ENCODE peak calls at places on chromosomes 13 and 19, in ten cellular contexts. V is mucosa of descending colon, Q is neural crest cell, A is breast epithelium, C is endothelial cell, Y is esophagus squamous epithelium, T is AG04450, Z is H9, D is stomach, M is Panc1. B is an unnamed sample.

GRCh38 chr13:94849254-94849653 is 136.9 kb upstream of the SOX21 start:
- DNase-seq in Q (no peak), C (no peak), M (no peak), A (no peak), Z (no peak), D (no peak), V (no peak), T (no peak), Y (no peak), B (no peak)

GRCh38 chr19:38684078-38684861 is 36.8 kb downstream of the ACTN4 start:
- DNase-seq in Q (no peak), V (peak), D (peak), Y (no peak), A (peak), C (no peak), M (peak), T (no peak), Z (peak), B (peak)

GRCh38 chr19:41934849-41935374 is 6.7 kb upstream of the ERFL start:
- DNase-seq in Z (peak), M (peak), Y (no peak), D (peak), C (peak), V (peak), Q (peak), A (peak), T (peak), B (peak)

GRCh38 chr13:20526664-20527063 is 1.0 kb upstream of the CRYL1 start:
- DNase-seq in T (no peak), C (no peak), M (no peak), V (no peak), Y (no peak), A (no peak), Z (no peak), D (no peak), Q (no peak), B (no peak)

GRCh38 chr19:1082928-1083816 is 12.0 kb downstream of the POLR2E start:
- DNase-seq in D (no peak), A (no peak), T (no peak), Z (no peak), M (no peak), C (no peak), Y (no peak), V (peak), Q (no peak), B (no peak)

GRCh38 chr13:27619711-27620376 is 485 bp downstream of the LNX2 start:
- DNase-seq in V (no peak), T (no peak), Y (no peak), Q (peak), Z (no peak), A (peak), M (no peak), D (no peak), C (peak), B (peak)

GRCh38 chr19:10625003-10625761 is at the start of gene SLC44A2:
- DNase-seq in V (peak), M (no peak), Y (no peak), A (peak), D (peak), C (peak), Z (peak), T (no peak), Q (peak), B (peak)

GRCh38 chr13:69264362-69265334 is 843.0 kb upstream of the ATXN8OS start:
- DNase-seq in Q (no peak), A (peak), Z (no peak), M (no peak), V (no peak), T (no peak), Y (no peak), D (no peak), C (no peak), B (no peak)

GRCh38 chr13:39605677-39606320 is 2.8 kb upstream of the LHFPL6 start:
- DNase-seq in Q (no peak), A (no peak), C (no peak), D (no peak), V (no peak), Z (no peak), T (no peak), Y (no peak), M (no peak), B (no peak)

GRCh38 chr13:45215392-45216077 is 14.7 kb upstream of the KCTD4 start:
- DNase-seq in Y (no peak), T (no peak), A (no peak), M (no peak), D (no peak), Z (no peak), C (no peak), Q (no peak), V (no peak), B (no peak)

GRCh38 chr13:112061367-112062046 is 5.4 kb upstream of the SOX1 start:
- DNase-seq in A (no peak), Q (no peak), C (no peak), D (no peak), M (no peak), V (no peak), T (no peak), Z (peak), Y (no peak), B (no peak)

GRCh38 chr19:47475460-47475859 is 3.8 kb upstream of the SLC8A2 start:
- DNase-seq in C (no peak), Q (no peak), A (no peak), T (no peak), Y (no peak), M (no peak), D (no peak), V (no peak), Z (no peak), B (no peak)

GRCh38 chr13:102020611-102021216 is 381.1 kb downstream of the FGF14 start:
- DNase-seq in T (no peak), Q (no peak), M (no peak), Y (no peak), V (no peak), D (no peak), A (no peak), Z (no peak), C (no peak), B (peak)

GRCh38 chr19:30316560-30317106 is 55.6 kb upstream of the ZNF536 start:
- DNase-seq in D (peak), Y (no peak), T (no peak), V (no peak), M (no peak), Q (no peak), A (no peak), C (no peak), Z (no peak), B (no peak)

GRCh38 chr19:30314805-30315155 is 57.4 kb upstream of the ZNF536 start:
- DNase-seq in Q (no peak), V (no peak), T (no peak), D (no peak), Y (no peak), C (no peak), Z (no peak), A (no peak), M (no peak), B (no peak)

GRCh38 chr19:30315159-30315558 is 57.0 kb upstream of the ZNF536 start:
- DNase-seq in Y (no peak), Q (no peak), A (no peak), C (no peak), D (no peak), T (no peak), M (no peak), V (no peak), Z (no peak), B (no peak)

GRCh38 chr19:30317403-30317802 is 54.8 kb upstream of the ZNF536 start:
- DNase-seq in M (no peak), T (no peak), C (no peak), D (peak), Z (peak), V (no peak), Q (no peak), A (no peak), Y (no peak), B (no peak)

DNA sequence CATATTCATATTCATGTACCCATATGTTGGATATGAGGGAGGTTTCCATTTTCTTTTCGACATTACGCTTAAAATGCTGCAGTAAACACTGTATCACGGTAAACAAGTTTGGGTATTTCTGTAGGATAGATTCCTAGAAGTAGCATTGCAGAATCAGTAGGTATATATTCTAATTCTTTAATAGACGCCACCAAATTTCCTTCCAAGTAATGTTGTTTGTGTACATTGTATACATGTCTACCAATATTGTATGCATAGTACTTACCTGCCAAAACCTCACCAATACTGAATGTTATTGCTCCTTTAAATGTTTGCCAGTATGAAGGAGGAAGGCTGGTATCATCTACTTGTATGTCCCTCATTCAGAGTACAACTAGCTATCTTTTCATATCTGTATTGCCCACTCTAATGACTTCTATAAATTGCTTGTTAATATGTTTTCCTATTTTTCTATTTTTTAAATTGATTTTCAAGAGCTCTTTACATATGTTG is 56.1 kb upstream of the ZNF536 start:
- DNase-seq in Q (no peak), C (no peak), T (no peak), A (no peak), Z (no peak), M (no peak), Y (no peak), D (no peak), V (no peak), B (no peak)
- TF ChIP-seq CTCF in Q (no peak), C (no peak), T (no peak), A (no peak), Z (no peak), M (no peak), Y (no peak), D (no peak), V (no peak), B (no peak)

DNA sequence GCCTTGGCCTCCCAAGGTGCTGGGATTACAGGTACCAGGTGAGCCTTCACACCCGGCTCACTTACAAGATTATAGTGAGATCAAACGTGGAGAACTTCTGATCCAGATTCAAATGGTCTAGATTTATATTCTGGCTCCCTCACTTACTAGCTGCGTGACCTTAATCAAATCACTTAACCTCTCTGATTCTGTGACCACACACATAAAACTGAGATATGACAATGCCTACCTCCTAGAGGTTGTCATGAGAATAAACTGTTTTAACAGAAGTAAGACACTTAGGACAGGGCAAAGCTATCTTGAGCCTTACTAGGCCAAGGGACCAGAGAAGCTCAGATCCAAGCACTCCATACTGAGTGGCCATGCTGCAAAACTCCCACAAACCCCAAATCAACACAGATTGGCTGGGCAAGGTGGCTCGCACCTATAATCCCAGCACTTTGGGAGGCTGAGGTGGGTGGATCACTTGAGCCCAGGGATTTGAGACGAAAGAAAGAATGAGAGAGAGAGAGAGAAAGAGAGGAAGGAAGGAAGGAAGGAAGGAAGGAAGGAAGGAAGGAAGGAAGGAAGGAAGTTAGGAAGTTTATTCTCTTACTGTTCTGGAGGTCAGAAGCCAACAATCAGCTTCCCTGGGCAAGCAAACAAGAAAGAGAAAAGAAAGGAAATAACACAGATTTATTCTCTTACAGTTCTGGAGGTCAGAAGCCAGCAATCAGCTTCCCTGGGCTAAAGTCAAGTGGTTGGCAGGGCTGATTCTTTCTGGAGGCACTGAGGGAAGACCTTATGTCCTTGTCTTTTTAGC is 46.1 kb upstream of the MAP3K10 start:
- DNase-seq in Y (no peak), A (no peak), V (no peak), D (no peak), T (no peak), Q (no peak), C (no peak), M (peak), Z (no peak), B (no peak)
- TF ChIP-seq CTCF in Y (no peak), A (no peak), V (no peak), D (no peak), T (no peak), Q (no peak), C (no peak), M (no peak), Z (no peak), B (no peak)

GRCh38 chr19:14033946-14034345 is 2.4 kb downstream of the IL27RA start:
- DNase-seq in Y (no peak), Q (no peak), Z (no peak), M (no peak), T (no peak), A (no peak), V (no peak), C (no peak), D (no peak), B (no peak)

GRCh38 chr19:14028901-14029300 is 953 bp downstream of the RLN3 start:
- DNase-seq in Q (no peak), Y (no peak), T (no peak), A (no peak), C (no peak), D (no peak), V (no peak), Z (no peak), M (no peak), B (no peak)

GRCh38 chr19:14035706-14036105 is 4.1 kb downstream of the IL27RA start:
- DNase-seq in T (no peak), M (no peak), Z (no peak), A (no peak), Q (no peak), V (no peak), D (no peak), Y (no peak), C (no peak), B (no peak)

GRCh38 chr19:14030997-14031718 is 404 bp upstream of the IL27RA start:
- DNase-seq in T (no peak), Y (no peak), V (no peak), Q (no peak), A (no peak), C (no peak), M (no peak), Z (no peak), D (no peak), B (no peak)

GRCh38 chr19:14031719-14032480 is at the start of gene IL27RA:
- DNase-seq in A (peak), T (no peak), C (peak), D (peak), V (peak), Y (no peak), Q (peak), M (no peak), Z (peak), B (peak)
- TF ChIP-seq CTCF in A (no peak), T (peak), C (peak), D (peak), V (peak), Y (peak), Q (peak), M (peak), Z (peak), B (peak)

GRCh38 chr19:43934985-43935708 is at the start of gene ZNF45:
- DNase-seq in V (peak), Y (peak), M (no peak), Q (peak), Z (peak), A (peak), C (peak), D (peak), T (peak), B (peak)
- TF ChIP-seq CTCF in V (no peak), Y (no peak), M (no peak), Q (no peak), Z (no peak), A (no peak), C (no peak), D (no peak), T (no peak), B (no peak)

DNA sequence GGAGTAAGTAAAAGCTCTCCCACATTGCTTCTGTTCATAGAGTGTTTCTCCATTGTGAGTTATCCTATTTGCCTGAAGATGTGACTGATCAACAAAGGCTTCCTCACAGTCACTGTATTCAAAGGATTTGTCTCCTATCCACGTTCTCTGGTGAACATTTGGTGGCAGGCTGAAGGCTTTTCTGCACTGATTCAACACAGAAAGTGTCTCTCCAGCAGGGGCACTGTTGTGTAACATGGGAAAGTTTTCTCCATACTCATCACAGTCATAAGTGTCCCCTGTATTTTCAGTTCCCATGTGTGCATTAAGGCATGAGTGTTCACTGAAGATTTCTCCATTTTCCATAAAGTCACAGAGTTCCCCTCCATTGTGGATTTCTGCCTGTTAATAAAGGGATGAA is 17.6 kb downstream of the ZNF121 start:
- DNase-seq in C (no peak), D (no peak), Q (no peak), V (no peak), M (no peak), T (no peak), Y (no peak), A (no peak), Z (no peak), B (no peak)
- TF ChIP-seq CTCF in C (no peak), D (no peak), Q (peak), V (no peak), M (no peak), T (no peak), Y (no peak), A (no peak), Z (peak), B (no peak)

GRCh38 chr13:76223999-76224398 is 587.9 kb downstream of the LMO7 start:
- DNase-seq in Q (no peak), V (no peak), M (no peak), Z (no peak), C (no peak), D (no peak), A (no peak), T (no peak), Y (no peak), B (no peak)

GRCh38 chr13:76225815-76226489 is 589.8 kb downstream of the LMO7 start:
- DNase-seq in Z (no peak), D (no peak), M (no peak), C (no peak), V (no peak), Y (no peak), T (peak), A (no peak), Q (no peak), B (no peak)

GRCh38 chr13:76222511-76222910 is 586.4 kb downstream of the LMO7 start:
- DNase-seq in T (no peak), D (no peak), Q (no peak), M (no peak), Z (no peak), C (no peak), Y (no peak), V (no peak), A (no peak), B (no peak)

GRCh38 chr13:76226941-76227340 is 590.8 kb downstream of the LMO7 start:
- DNase-seq in Y (no peak), C (no peak), V (no peak), D (no peak), Z (no peak), A (no peak), M (no peak), T (peak), Q (no peak), B (no peak)

DNA sequence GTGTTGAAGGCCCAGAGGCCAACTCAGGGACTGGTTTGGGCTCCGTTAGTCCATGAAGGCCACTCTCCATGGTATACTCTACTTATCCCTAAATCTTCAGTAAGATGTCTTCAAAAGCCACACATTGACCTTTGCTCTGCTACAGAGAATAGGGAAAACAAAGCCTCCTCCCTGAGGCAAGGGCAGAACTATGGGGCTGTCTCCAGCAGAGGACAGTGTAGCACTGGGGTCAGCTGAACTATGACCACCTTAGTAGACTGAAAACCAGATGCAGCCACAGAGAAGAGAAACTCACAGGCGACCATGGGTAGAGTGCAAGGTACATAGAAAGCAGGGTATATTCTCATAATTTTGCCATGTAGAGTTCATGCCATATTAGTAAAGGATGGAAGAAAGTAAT is 587.4 kb downstream of the LMO7 start:
- DNase-seq in Y (no peak), T (no peak), C (no peak), D (no peak), Q (no peak), A (no peak), Z (peak), M (no peak), V (no peak), B (no peak)
- TF ChIP-seq CTCF in Y (no peak), T (no peak), C (no peak), D (no peak), Q (no peak), A (no peak), Z (peak), M (no peak), V (no peak), B (no peak)

DNA sequence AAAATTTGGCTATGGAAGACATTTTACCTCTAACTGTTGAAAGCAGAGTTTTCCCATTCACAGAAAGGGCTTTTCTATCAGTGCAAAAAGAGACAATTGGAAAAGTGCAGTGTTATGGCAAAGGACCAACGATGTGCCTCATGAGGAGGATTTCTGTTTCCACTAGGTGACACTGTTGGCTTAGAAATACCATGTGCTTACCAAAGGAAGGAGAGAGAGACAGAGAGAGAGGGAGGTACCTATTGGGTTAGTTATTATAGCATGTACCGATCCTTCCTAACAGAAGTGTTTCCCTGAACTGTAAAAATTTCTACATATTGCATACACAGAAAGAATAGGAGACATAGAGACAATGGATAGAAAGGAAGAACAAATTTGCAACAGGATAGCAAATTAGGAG is 23.9 kb upstream of the PSG4 start:
- DNase-seq in V (no peak), Z (no peak), D (no peak), Y (no peak), T (no peak), Q (no peak), C (no peak), M (no peak), A (no peak), B (no peak)
- TF ChIP-seq CTCF in V (no peak), Z (no peak), D (no peak), Y (no peak), T (peak), Q (no peak), C (no peak), M (peak), A (no peak), B (no peak)

B was measured in Calu3.